ENCODE peak calls at places on chromosome 4, in ten cellular contexts. One of them, this sample, is unnamed.

GRCh38 chr4:79852305-79852730 is 220.7 kb downstream of the ANTXR2 start:
- DNase-seq in upper lobe of right lung: no peak
- DNase-seq in RWPE1: no peak
- DNase-seq in left ventricle myocardium inferior: peak
- DNase-seq in fibroblast of lung: peak
- DNase-seq in heart left ventricle: peak
- DNase-seq in H1: no peak
- DNase-seq in endodermal cell: peak
- DNase-seq in right atrium auricular region: no peak
- DNase-seq in HCT116: peak
- DNase-seq in this sample: no peak

GRCh38 chr4:117783716-117784115 is 250.6 kb upstream of the NDST3 start:
- DNase-seq in endodermal cell: no peak
- DNase-seq in fibroblast of lung: peak
- DNase-seq in right atrium auricular region: no peak
- DNase-seq in H1: no peak
- DNase-seq in RWPE1: peak
- DNase-seq in HCT116: no peak
- DNase-seq in heart left ventricle: no peak
- DNase-seq in left ventricle myocardium inferior: no peak
- DNase-seq in upper lobe of right lung: no peak
- DNase-seq in this sample: no peak

GRCh38 chr4:70734971-70735370 is 13.2 kb downstream of the RUFY3 start:
- DNase-seq in RWPE1: no peak
- DNase-seq in heart left ventricle: no peak
- DNase-seq in left ventricle myocardium inferior: no peak
- DNase-seq in right atrium auricular region: no peak
- DNase-seq in HCT116: no peak
- DNase-seq in upper lobe of right lung: no peak
- DNase-seq in fibroblast of lung: no peak
- DNase-seq in H1: no peak
- DNase-seq in endodermal cell: no peak
- DNase-seq in this sample: no peak

GRCh38 chr4:171846232-171846631 is 33.0 kb downstream of the GALNTL6 start:
- DNase-seq in HCT116: peak
- DNase-seq in upper lobe of right lung: no peak
- DNase-seq in right atrium auricular region: no peak
- DNase-seq in fibroblast of lung: peak
- DNase-seq in left ventricle myocardium inferior: no peak
- DNase-seq in H1: peak
- DNase-seq in RWPE1: peak
- DNase-seq in endodermal cell: peak
- DNase-seq in heart left ventricle: no peak
- DNase-seq in this sample: no peak

GRCh38 chr4:39025552-39026085 is 6.6 kb downstream of the TMEM156 start:
- DNase-seq in heart left ventricle: no peak
- DNase-seq in H1: no peak
- DNase-seq in right atrium auricular region: no peak
- DNase-seq in RWPE1: no peak
- DNase-seq in left ventricle myocardium inferior: no peak
- DNase-seq in HCT116: no peak
- DNase-seq in fibroblast of lung: no peak
- DNase-seq in endodermal cell: no peak
- DNase-seq in upper lobe of right lung: no peak
- DNase-seq in this sample: no peak

GRCh38 chr4:143341186-143341755 is 4.6 kb downstream of the GAB1 start:
- DNase-seq in H1: no peak
- DNase-seq in fibroblast of lung: no peak
- DNase-seq in HCT116: no peak
- DNase-seq in RWPE1: no peak
- DNase-seq in upper lobe of right lung: no peak
- DNase-seq in left ventricle myocardium inferior: no peak
- DNase-seq in endodermal cell: no peak
- DNase-seq in heart left ventricle: peak
- DNase-seq in right atrium auricular region: no peak
- DNase-seq in this sample: no peak

GRCh38 chr4:76726141-76726540 is 171.8 kb downstream of the SOWAHB start:
- DNase-seq in endodermal cell: no peak
- DNase-seq in fibroblast of lung: peak
- DNase-seq in H1: no peak
- DNase-seq in RWPE1: no peak
- DNase-seq in HCT116: no peak
- DNase-seq in upper lobe of right lung: no peak
- DNase-seq in right atrium auricular region: no peak
- DNase-seq in left ventricle myocardium inferior: no peak
- DNase-seq in heart left ventricle: no peak
- DNase-seq in this sample: no peak

GRCh38 chr4:4245172-4245571 is 2.9 kb downstream of the TMEM128 start:
- DNase-seq in RWPE1: no peak
- DNase-seq in left ventricle myocardium inferior: no peak
- DNase-seq in right atrium auricular region: no peak
- DNase-seq in endodermal cell: no peak
- DNase-seq in upper lobe of right lung: no peak
- DNase-seq in HCT116: no peak
- DNase-seq in heart left ventricle: no peak
- DNase-seq in fibroblast of lung: no peak
- DNase-seq in H1: no peak
- DNase-seq in this sample: no peak

GRCh38 chr4:175616287-175616686 is 195.8 kb downstream of the GPM6A start:
- DNase-seq in heart left ventricle: no peak
- DNase-seq in H1: no peak
- DNase-seq in upper lobe of right lung: no peak
- DNase-seq in endodermal cell: no peak
- DNase-seq in right atrium auricular region: no peak
- DNase-seq in fibroblast of lung: no peak
- DNase-seq in RWPE1: no peak
- DNase-seq in HCT116: no peak
- DNase-seq in left ventricle myocardium inferior: no peak
- DNase-seq in this sample: no peak

GRCh38 chr4:8377103-8378075 is 63.1 kb downstream of the ACOX3 start:
- DNase-seq in RWPE1: no peak
- DNase-seq in HCT116: no peak
- DNase-seq in upper lobe of right lung: peak
- DNase-seq in fibroblast of lung: no peak
- DNase-seq in right atrium auricular region: no peak
- DNase-seq in heart left ventricle: no peak
- DNase-seq in H1: no peak
- DNase-seq in endodermal cell: no peak
- DNase-seq in left ventricle myocardium inferior: peak
- DNase-seq in this sample: no peak

GRCh38 chr4:78864405-78865024 is 74.7 kb downstream of the PAQR3 start:
- DNase-seq in upper lobe of right lung: no peak
- DNase-seq in HCT116: peak
- DNase-seq in left ventricle myocardium inferior: no peak
- DNase-seq in fibroblast of lung: peak
- DNase-seq in right atrium auricular region: no peak
- DNase-seq in endodermal cell: no peak
- DNase-seq in heart left ventricle: no peak
- DNase-seq in H1: no peak
- DNase-seq in RWPE1: peak
- DNase-seq in this sample: no peak

GRCh38 chr4:2296621-2297601 is 35.0 kb upstream of the MXD4 start:
- DNase-seq in endodermal cell: peak
- DNase-seq in heart left ventricle: peak
- DNase-seq in left ventricle myocardium inferior: no peak
- DNase-seq in H1: peak
- DNase-seq in fibroblast of lung: no peak
- DNase-seq in right atrium auricular region: no peak
- DNase-seq in HCT116: no peak
- DNase-seq in upper lobe of right lung: peak
- DNase-seq in RWPE1: no peak
- DNase-seq in this sample: no peak

GRCh38 chr4:95165926-95166524 is 382.7 kb downstream of the UNC5C start:
- DNase-seq in H1: no peak
- DNase-seq in HCT116: peak
- DNase-seq in RWPE1: peak
- DNase-seq in upper lobe of right lung: no peak
- DNase-seq in heart left ventricle: no peak
- DNase-seq in fibroblast of lung: peak
- DNase-seq in endodermal cell: peak
- DNase-seq in left ventricle myocardium inferior: no peak
- DNase-seq in right atrium auricular region: no peak
- DNase-seq in this sample: no peak

GRCh38 chr4:24105183-24106039 is 215.6 kb upstream of the PPARGC1A start:
- DNase-seq in heart left ventricle: no peak
- DNase-seq in left ventricle myocardium inferior: no peak
- DNase-seq in H1: no peak
- DNase-seq in upper lobe of right lung: no peak
- DNase-seq in right atrium auricular region: peak
- DNase-seq in endodermal cell: no peak
- DNase-seq in fibroblast of lung: peak
- DNase-seq in HCT116: no peak
- DNase-seq in RWPE1: peak
- DNase-seq in this sample: no peak

GRCh38 chr4:109990307-109991257 is 77.9 kb downstream of the EGF start:
- DNase-seq in fibroblast of lung: no peak
- DNase-seq in H1: no peak
- DNase-seq in HCT116: no peak
- DNase-seq in upper lobe of right lung: no peak
- DNase-seq in endodermal cell: no peak
- DNase-seq in left ventricle myocardium inferior: no peak
- DNase-seq in heart left ventricle: no peak
- DNase-seq in right atrium auricular region: no peak
- DNase-seq in RWPE1: no peak
- DNase-seq in this sample: no peak

GRCh38 chr4:41460641-41461040 is 77.3 kb upstream of the LIMCH1 start:
- DNase-seq in left ventricle myocardium inferior: no peak
- DNase-seq in H1: no peak
- DNase-seq in RWPE1: no peak
- DNase-seq in HCT116: no peak
- DNase-seq in right atrium auricular region: no peak
- DNase-seq in upper lobe of right lung: no peak
- DNase-seq in fibroblast of lung: no peak
- DNase-seq in endodermal cell: no peak
- DNase-seq in heart left ventricle: no peak
- DNase-seq in this sample: no peak

GRCh38 chr4:127304356-127304755 is 328.4 kb upstream of the INTU start:
- DNase-seq in RWPE1: no peak
- DNase-seq in upper lobe of right lung: no peak
- DNase-seq in left ventricle myocardium inferior: no peak
- DNase-seq in heart left ventricle: no peak
- DNase-seq in fibroblast of lung: peak
- DNase-seq in HCT116: no peak
- DNase-seq in right atrium auricular region: no peak
- DNase-seq in endodermal cell: no peak
- DNase-seq in H1: no peak
- DNase-seq in this sample: no peak

GRCh38 chr4:131499139-131499873 is 1649.8 kb upstream of the PCDH10 start:
- DNase-seq in heart left ventricle: no peak
- DNase-seq in left ventricle myocardium inferior: no peak
- DNase-seq in H1: no peak
- DNase-seq in endodermal cell: no peak
- DNase-seq in HCT116: no peak
- DNase-seq in upper lobe of right lung: no peak
- DNase-seq in RWPE1: peak
- DNase-seq in fibroblast of lung: peak
- DNase-seq in right atrium auricular region: no peak
- DNase-seq in this sample: no peak

DNA sequence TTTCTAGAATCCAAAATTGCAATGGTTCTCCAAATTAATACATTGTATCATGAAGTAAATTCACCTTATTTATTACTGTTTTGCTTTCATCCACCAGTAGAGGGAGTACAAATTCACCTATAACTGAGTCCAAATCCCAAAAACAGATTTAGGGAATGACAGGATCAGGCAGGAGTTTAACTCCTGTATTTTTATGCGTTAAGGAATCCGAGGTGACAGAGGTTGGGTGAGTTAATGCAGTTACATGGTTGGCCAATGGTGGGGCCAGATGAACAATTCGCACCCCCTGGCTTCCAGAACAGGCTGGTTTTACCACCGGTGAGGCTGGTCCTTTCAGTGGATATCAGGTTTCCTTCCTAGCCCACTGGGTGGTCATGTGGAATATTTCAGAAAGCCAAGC is 82.4 kb downstream of the MTNR1A start:
- DNase-seq in upper lobe of right lung: no peak
- DNase-seq in endodermal cell: peak
- DNase-seq in H1: no peak
- DNase-seq in RWPE1: peak
- DNase-seq in fibroblast of lung: peak
- DNase-seq in left ventricle myocardium inferior: no peak
- DNase-seq in right atrium auricular region: no peak
- DNase-seq in heart left ventricle: no peak
- DNase-seq in HCT116: peak
- DNase-seq in this sample: no peak
- TF ChIP-seq CTCF in upper lobe of right lung: peak
- TF ChIP-seq CTCF in endodermal cell: peak
- TF ChIP-seq CTCF in H1: peak
- TF ChIP-seq CTCF in RWPE1: peak
- TF ChIP-seq CTCF in fibroblast of lung: peak
- TF ChIP-seq CTCF in left ventricle myocardium inferior: peak
- TF ChIP-seq CTCF in right atrium auricular region: peak
- TF ChIP-seq CTCF in heart left ventricle: peak
- TF ChIP-seq CTCF in HCT116: peak
- TF ChIP-seq CTCF in this sample: peak

GRCh38 chr4:168811793-168812651 is 198.0 kb downstream of the CBR4 start:
- DNase-seq in H1: no peak
- DNase-seq in left ventricle myocardium inferior: no peak
- DNase-seq in HCT116: no peak
- DNase-seq in endodermal cell: no peak
- DNase-seq in right atrium auricular region: no peak
- DNase-seq in heart left ventricle: no peak
- DNase-seq in RWPE1: no peak
- DNase-seq in fibroblast of lung: peak
- DNase-seq in upper lobe of right lung: no peak
- DNase-seq in this sample: no peak
- H3K27ac ChIP-seq in H1: no peak
- H3K27ac ChIP-seq in left ventricle myocardium inferior: peak
- H3K27ac ChIP-seq in HCT116: no peak
- H3K27ac ChIP-seq in endodermal cell: no peak
- H3K27ac ChIP-seq in right atrium auricular region: peak
- H3K27ac ChIP-seq in heart left ventricle: peak
- H3K27ac ChIP-seq in RWPE1: no peak
- H3K27ac ChIP-seq in fibroblast of lung: peak
- H3K27ac ChIP-seq in upper lobe of right lung: peak
- H3K27ac ChIP-seq in this sample: no peak

GRCh38 chr4:163665521-163666334 is 171.2 kb downstream of the TMA16 start:
- DNase-seq in heart left ventricle: no peak
- DNase-seq in RWPE1: no peak
- DNase-seq in left ventricle myocardium inferior: no peak
- DNase-seq in H1: no peak
- DNase-seq in HCT116: no peak
- DNase-seq in upper lobe of right lung: no peak
- DNase-seq in right atrium auricular region: no peak
- DNase-seq in fibroblast of lung: no peak
- DNase-seq in endodermal cell: no peak
- DNase-seq in this sample: no peak
- TF ChIP-seq CTCF in heart left ventricle: no peak
- TF ChIP-seq CTCF in RWPE1: no peak
- TF ChIP-seq CTCF in left ventricle myocardium inferior: no peak
- TF ChIP-seq CTCF in H1: no peak
- TF ChIP-seq CTCF in HCT116: no peak
- TF ChIP-seq CTCF in upper lobe of right lung: peak
- TF ChIP-seq CTCF in right atrium auricular region: no peak
- TF ChIP-seq CTCF in fibroblast of lung: no peak
- TF ChIP-seq CTCF in endodermal cell: no peak
- TF ChIP-seq CTCF in this sample: no peak

DNA sequence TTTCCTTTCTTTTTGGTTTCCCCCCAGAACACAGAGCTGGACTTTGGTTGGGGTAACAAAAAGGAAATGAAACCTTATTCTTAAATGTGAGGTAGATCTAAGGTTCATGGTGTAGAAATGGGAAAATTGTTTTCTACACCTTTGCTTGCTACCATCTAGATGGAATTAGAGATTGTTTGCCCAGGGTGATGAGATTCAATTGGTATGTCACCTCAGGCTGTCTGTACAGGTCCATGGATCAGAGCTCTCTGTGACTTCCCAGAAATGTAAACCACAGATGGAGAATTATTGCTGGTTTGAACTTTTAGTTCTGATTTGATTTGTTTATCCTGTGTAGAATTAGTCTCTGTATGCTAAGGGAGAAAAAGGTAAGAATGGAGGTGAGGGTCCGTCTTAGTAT is 146.7 kb downstream of the PCDH7 start:
- DNase-seq in H1: no peak
- DNase-seq in RWPE1: peak
- DNase-seq in heart left ventricle: no peak
- DNase-seq in upper lobe of right lung: no peak
- DNase-seq in endodermal cell: no peak
- DNase-seq in left ventricle myocardium inferior: no peak
- DNase-seq in HCT116: no peak
- DNase-seq in fibroblast of lung: peak
- DNase-seq in right atrium auricular region: no peak
- DNase-seq in this sample: no peak
- H3K27ac ChIP-seq in H1: no peak
- H3K27ac ChIP-seq in RWPE1: no peak
- H3K27ac ChIP-seq in heart left ventricle: no peak
- H3K27ac ChIP-seq in upper lobe of right lung: no peak
- H3K27ac ChIP-seq in endodermal cell: no peak
- H3K27ac ChIP-seq in left ventricle myocardium inferior: no peak
- H3K27ac ChIP-seq in HCT116: peak
- H3K27ac ChIP-seq in fibroblast of lung: no peak
- H3K27ac ChIP-seq in right atrium auricular region: no peak
- H3K27ac ChIP-seq in this sample: no peak

This sample was measured in dorsolateral prefrontal cortex.